ENCODE peak calls at places on chromosomes 1 and 21, in four cellular contexts. U is tibial nerve, T is Peyer's patch, W is left lung. P is an unnamed sample.

GRCh38 chr21:44416193-44416592 is 39.1 kb upstream of the LRRC3 start:
- DNase-seq in U (no peak), T (no peak), W (peak; percentile 31), P (no peak)

GRCh38 chr21:42665484-42665883 is 12.1 kb downstream of the PDE9A start:
- DNase-seq in U (no peak), T (no peak), W (peak; percentile 61), P (no peak)

GRCh38 chr1:58401991-58402390 is 144.5 kb downstream of the OMA1 start:
- DNase-seq in U (no peak), T (no peak), W (no peak), P (no peak)

GRCh38 chr1:105343317-105343716 is 1593.6 kb downstream of the AMY1C start:
- DNase-seq in U (no peak), T (no peak), W (no peak), P (no peak)

GRCh38 chr21:43793243-43793642 is 3.9 kb downstream of the RRP1 start:
- DNase-seq in U (no peak), T (no peak), W (peak; percentile 72), P (no peak)

GRCh38 chr21:39633770-39634181 is 21.0 kb downstream of the B3GALT5 start:
- DNase-seq in U (no peak), T (no peak), W (no peak), P (peak; percentile 95)

GRCh38 chr1:168408531-168409242 is 128.0 kb downstream of the TBX19 start:
- DNase-seq in U (peak; percentile 20), T (no peak), W (no peak), P (no peak)

GRCh38 chr1:201587729-201588128 is 48.8 kb downstream of the NAV1 start:
- DNase-seq in U (no peak), T (no peak), W (no peak), P (no peak)

GRCh38 chr1:178683304-178683703 is 41.7 kb upstream of the RALGPS2 start:
- DNase-seq in U (no peak), T (no peak), W (no peak), P (no peak)

GRCh38 chr1:43229831-43230780 is 39.7 kb upstream of the TMEM125 start:
- DNase-seq in U (no peak), T (no peak), W (no peak), P (no peak)

GRCh38 chr1:245549981-245550701 is 395.4 kb downstream of the KIF26B start:
- DNase-seq in U (no peak), T (no peak), W (no peak), P (no peak)

GRCh38 chr1:20538760-20539551 is 13.4 kb upstream of the FAM43B start:
- DNase-seq in U (no peak), T (no peak), W (no peak), P (no peak)

GRCh38 chr1:22829001-22829989 is 118.7 kb downstream of the EPHB2 start:
- DNase-seq in U (no peak), T (no peak), W (no peak), P (no peak)

GRCh38 chr1:232223887-232224286 is 406.0 kb downstream of the SIPA1L2 start:
- DNase-seq in U (no peak), T (no peak), W (no peak), P (no peak)

GRCh38 chr1:32701421-32701911 is 1.1 kb downstream of the SYNC start:
- DNase-seq in U (no peak), T (no peak), W (peak; percentile 53), P (no peak)
- H3K4me3 ChIP-seq in U (peak overlapping the region; percentile 60), T (no peak overlapping the region), W (peak overlapping the region; percentile 58), P (peak overlapping the region; percentile 76)

GRCh38 chr21:33327792-33328433 is 3.1 kb downstream of the IFNAR1 start:
- DNase-seq in U (no peak), T (no peak), W (no peak), P (no peak)

GRCh38 chr21:33327326-33327725 is 2.6 kb downstream of the IFNAR1 start:
- DNase-seq in U (no peak), T (no peak), W (no peak), P (no peak)

GRCh38 chr21:33332143-33332542 is 7.4 kb downstream of the IFNAR1 start:
- DNase-seq in U (no peak), T (no peak), W (no peak), P (no peak)

GRCh38 chr21:33334191-33334590 is 9.4 kb downstream of the IFNAR1 start:
- DNase-seq in U (no peak), T (no peak), W (no peak), P (no peak)

DNA sequence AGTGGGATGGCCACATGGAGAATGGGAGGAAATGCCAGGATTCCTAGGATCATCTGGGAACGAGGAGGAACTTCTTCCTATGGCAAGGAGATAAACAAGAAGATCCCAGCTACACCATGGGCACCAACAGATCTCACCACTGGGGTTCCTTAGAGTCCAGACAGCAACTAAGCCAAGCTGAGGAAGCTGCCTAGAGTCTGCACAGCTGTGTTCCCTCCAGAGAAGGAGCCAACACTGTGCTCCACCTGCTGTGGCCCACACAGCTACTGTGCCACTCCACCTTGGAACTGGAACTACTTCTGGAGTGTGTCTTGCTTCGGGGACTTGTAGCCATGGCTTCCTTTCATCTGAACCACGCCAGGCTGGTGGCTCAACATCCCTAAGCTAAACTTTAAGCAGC is 6.0 kb downstream of the IFNAR1 start:
- DNase-seq in U (no peak), T (no peak), W (no peak), P (no peak)
- H3K27me3 ChIP-seq in U (no peaks in the 10 kb centered on the region), T (no peaks in the 10 kb centered on the region), W (no peaks in the 10 kb centered on the region), P (no peaks in the 10 kb centered on the region)

GRCh38 chr1:233327938-233328660 is 575 bp downstream of the MAP3K21 start:
- DNase-seq in U (no peak), T (peak; percentile 26), W (peak; percentile 89), P (no peak)
- H3K4me3 ChIP-seq in U (peak overlapping the region; percentile 65), T (peak overlapping the region; percentile 70), W (peak overlapping the region; percentile 72), P (peak overlapping the region; percentile 46)

GRCh38 chr1:228742535-228742934 is 7.3 kb downstream of the RHOU start:
- DNase-seq in U (no peak), T (no peak), W (no peak), P (no peak)

GRCh38 chr1:228739826-228740225 is 4.5 kb downstream of the RHOU start:
- DNase-seq in U (no peak), T (no peak), W (no peak), P (no peak)

GRCh38 chr1:228740991-228741390 is 5.7 kb downstream of the RHOU start:
- DNase-seq in U (no peak), T (no peak), W (no peak), P (no peak)

GRCh38 chr1:228743405-228743804 is 8.1 kb downstream of the RHOU start:
- DNase-seq in U (no peak), T (no peak), W (no peak), P (no peak)

DNA sequence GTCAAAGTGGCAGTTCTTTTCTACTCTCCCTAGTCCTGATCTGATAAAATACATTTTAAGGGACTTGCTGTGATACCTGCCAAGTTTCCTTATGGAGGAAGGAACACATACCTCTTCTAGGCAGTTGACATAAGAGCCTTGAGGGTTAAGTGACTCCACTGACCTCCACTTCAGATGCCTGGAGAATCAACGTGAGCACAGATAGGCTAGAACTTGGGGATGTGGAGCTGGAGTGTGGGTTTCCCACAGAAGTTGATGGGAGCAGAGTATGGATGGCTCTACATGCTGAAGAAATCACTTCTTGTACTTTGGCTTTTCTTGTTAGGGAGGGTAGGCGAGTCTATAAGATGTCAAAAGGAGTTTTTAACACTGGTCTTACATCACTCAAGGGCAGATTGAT is 5.3 kb downstream of the RHOU start:
- DNase-seq in U (no peak), T (no peak), W (no peak), P (no peak)
- H3K27me3 ChIP-seq in U (no peaks in the 10 kb centered on the region), T (no peaks in the 10 kb centered on the region), W (peaks cover 9% of the 10 kb centered on the region), P (no peaks in the 10 kb centered on the region)